ENCODE peak calls at places on chromosome 7, in six cellular contexts. C, I, X, E, R and V are unnamed samples.

GRCh38 chr7:50369408-50370026 is 65.0 kb downstream of the IKZF1 start:
- DNase-seq in C (no peak), I (peak; percentile 21), X (no peak), E (no peak), R (no peak), V (no peak)

GRCh38 chr7:52500796-52501195 is 534.6 kb upstream of the POM121L12 start:
- DNase-seq in C (no peak), I (no peak), X (no peak), E (no peak), R (no peak), V (no peak)

GRCh38 chr7:65951837-65952578 is 30.0 kb downstream of the GUSB start:
- DNase-seq in C (no peak), I (peak; percentile 38), X (no peak), E (no peak), R (no peak), V (no peak)

GRCh38 chr7:156148995-156149394 is 336.7 kb upstream of the SHH start:
- DNase-seq in C (no peak), I (no peak), X (no peak), E (no peak), R (no peak), V (no peak)

GRCh38 chr7:90736968-90737939 is 141.1 kb downstream of the CDK14 start:
- DNase-seq in C (no peak), I (no peak), X (no peak), E (no peak), R (no peak), V (no peak)

GRCh38 chr7:12706900-12707536 is 19.6 kb downstream of the ARL4A start:
- DNase-seq in C (no peak), I (peak; percentile 88), X (no peak), E (no peak), R (no peak), V (no peak)

GRCh38 chr7:43135129-43135528 is 22.7 kb downstream of the HECW1 start:
- DNase-seq in C (no peak), I (no peak), X (no peak), E (no peak), R (no peak), V (no peak)

GRCh38 chr7:119175916-119176627 is 951.6 kb downstream of the ANKRD7 start:
- DNase-seq in C (peak; percentile 14), I (peak; percentile 91), X (no peak), E (peak; percentile 1), R (peak; percentile 78), V (peak; percentile 35)

GRCh38 chr7:143499246-143499645 is 21.6 kb downstream of the TAS2R41 start:
- DNase-seq in C (no peak), I (no peak), X (no peak), E (peak; percentile 54), R (no peak), V (no peak)

GRCh38 chr7:107946881-107947280 is 55.9 kb downstream of the DLD start:
- DNase-seq in C (no peak), I (no peak), X (no peak), E (no peak), R (no peak), V (no peak)

GRCh38 chr7:55056577-55057480 is 38.0 kb downstream of the EGFR start:
- DNase-seq in C (no peak), I (no peak), X (no peak), E (peak; percentile 30), R (no peak), V (no peak)

GRCh38 chr7:142440219-142441073 is 182.6 kb upstream of the PRSS58 start:
- DNase-seq in C (no peak), I (no peak), X (no peak), E (peak; percentile 78), R (no peak), V (no peak)